ENCODE peak calls at places on chromosome 21, in six cellular contexts. P is HCT116, D is keratinocyte, K is fibroblast of lung, W is DND-41, J is PC-9. S is an unnamed sample.

GRCh38 chr21:20627594-20627993 is 370.6 kb upstream of the NCAM2 start:
- DNase-seq in P (no peak), D (no peak), K (no peak), W (no peak), J (no peak), S (no peak)

GRCh38 chr21:37208056-37208705 is 59.0 kb downstream of the VPS26C start:
- DNase-seq in P (no peak), D (no peak), K (no peak), W (no peak), J (no peak), S (no peak)

GRCh38 chr21:30733026-30733425 is 14.0 kb downstream of the KRTAP21-2 start:
- DNase-seq in P (no peak), D (no peak), K (no peak), W (no peak), J (no peak), S (no peak)

GRCh38 chr21:25324666-25325065 is 282.6 kb downstream of the MRPL39 start:
- DNase-seq in P (no peak), D (no peak), K (no peak), W (no peak), J (no peak), S (no peak)

GRCh38 chr21:32554832-32555436 is 30.4 kb downstream of the TCP10L start:
- DNase-seq in P (no peak), D (no peak), K (peak), W (no peak), J (no peak), S (no peak)

GRCh38 chr21:15840406-15840805 is 110.6 kb downstream of the USP25 start:
- DNase-seq in P (no peak), D (no peak), K (no peak), W (no peak), J (no peak), S (no peak)

GRCh38 chr21:40115775-40116174 is 248.5 kb downstream of the PCP4 start:
- DNase-seq in P (no peak), D (no peak), K (no peak), W (no peak), J (no peak), S (no peak)

GRCh38 chr21:39184050-39184980 is 1.1 kb upstream of the PSMG1 start:
- DNase-seq in P (no peak), D (no peak), K (no peak), W (no peak), J (no peak), S (no peak)

GRCh38 chr21:18026359-18026758 is 207.2 kb upstream of the C21orf91 start:
- DNase-seq in P (no peak), D (no peak), K (no peak), W (no peak), J (no peak), S (no peak)

GRCh38 chr21:29719561-29719960 is 220.2 kb downstream of the GRIK1 start:
- DNase-seq in P (no peak), D (no peak), K (no peak), W (no peak), J (no peak), S (no peak)

GRCh38 chr21:38806942-38807284 is 1.2 kb downstream of the ETS2 start:
- DNase-seq in P (no peak), D (no peak), K (no peak), W (no peak), J (no peak), S (peak)

GRCh38 chr21:25626752-25627151 is 12.3 kb upstream of the JAM2 start:
- DNase-seq in P (no peak), D (no peak), K (no peak), W (no peak), J (no peak), S (no peak)

GRCh38 chr21:41762753-41763152 is 4.1 kb downstream of the RIPK4 start:
- DNase-seq in P (no peak), D (no peak), K (no peak), W (no peak), J (no peak), S (no peak)
- TF ChIP-seq EZH2 in P (no peak), D (no peak), K (no peak), W (no peak), J (no peak), S (no peak)

GRCh38 chr21:42512346-42513034 is 1.2 kb upstream of the SLC37A1 start:
- DNase-seq in P (no peak), D (no peak), K (no peak), W (no peak), J (no peak), S (no peak)

GRCh38 chr21:42515708-42516502 is 2.3 kb downstream of the SLC37A1 start:
- DNase-seq in P (peak), D (no peak), K (no peak), W (no peak), J (peak), S (no peak)

GRCh38 chr21:42513985-42514882 is 582 bp downstream of the SLC37A1 start:
- DNase-seq in P (no peak), D (no peak), K (no peak), W (peak), J (peak), S (no peak)

GRCh38 chr21:42513151-42513984 is at the start of gene SLC37A1:
- DNase-seq in P (no peak), D (no peak), K (no peak), W (peak), J (peak), S (no peak)

GRCh38 chr21:42514883-42515228 is 1.2 kb downstream of the SLC37A1 start:
- DNase-seq in P (no peak), D (no peak), K (no peak), W (no peak), J (no peak), S (no peak)
- TF ChIP-seq EZH2 in P (no peak), D (no peak), K (no peak), W (no peak), J (no peak), S (no peak)

GRCh38 chr21:46411236-46411635 is 47.5 kb upstream of the DIP2A start:
- DNase-seq in P (no peak), D (no peak), K (no peak), W (no peak), J (no peak), S (no peak)
- TF ChIP-seq EZH2 in P (no peak), D (no peak), K (no peak), W (no peak), J (no peak), S (no peak)

GRCh38 chr21:34668803-34669148 is at the start of gene CLIC6:
- DNase-seq in P (no peak), D (no peak), K (no peak), W (no peak), J (no peak), S (no peak)

GRCh38 chr21:34671891-34672290 is 3.1 kb downstream of the CLIC6 start:
- DNase-seq in P (no peak), D (no peak), K (no peak), W (no peak), J (no peak), S (no peak)

GRCh38 chr21:34670962-34671348 is 2.2 kb downstream of the CLIC6 start:
- DNase-seq in P (no peak), D (no peak), K (no peak), W (no peak), J (no peak), S (no peak)

GRCh38 chr21:34669149-34669879 is 520 bp downstream of the CLIC6 start:
- DNase-seq in P (no peak), D (no peak), K (no peak), W (no peak), J (no peak), S (no peak)

DNA sequence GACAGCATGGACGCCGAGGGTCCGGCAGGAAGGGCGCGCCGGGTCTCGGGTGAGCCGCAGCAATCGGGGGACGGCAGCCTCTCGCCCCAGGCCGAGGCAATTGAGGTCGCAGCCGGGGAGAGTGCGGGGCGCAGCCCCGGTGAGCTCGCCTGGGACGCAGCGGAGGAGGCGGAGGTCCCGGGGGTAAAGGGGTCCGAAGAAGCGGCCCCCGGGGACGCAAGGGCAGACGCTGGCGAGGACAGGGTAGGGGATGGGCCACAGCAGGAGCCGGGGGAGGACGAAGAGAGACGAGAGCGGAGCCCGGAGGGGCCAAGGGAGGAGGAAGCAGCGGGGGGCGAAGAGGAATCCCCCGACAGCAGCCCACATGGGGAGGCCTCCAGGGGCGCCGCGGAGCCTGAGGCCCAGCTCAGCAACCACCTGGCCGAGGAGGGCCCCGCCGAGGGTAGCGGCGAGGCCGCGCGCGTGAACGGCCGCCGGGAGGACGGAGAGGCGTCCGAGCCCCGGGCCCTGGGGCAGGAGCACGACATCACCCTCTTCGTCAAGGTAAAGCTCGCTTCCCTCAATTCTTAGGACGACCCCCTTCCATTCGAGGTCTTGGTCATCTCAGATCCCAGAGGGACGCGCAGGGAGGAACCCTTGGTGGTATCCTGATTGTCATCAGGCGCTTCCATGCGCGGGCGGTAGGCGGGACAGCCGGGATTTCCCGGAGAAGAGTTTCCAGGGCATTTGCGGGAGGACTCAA is 1.6 kb downstream of the CLIC6 start:
- DNase-seq in P (no peak), D (no peak), K (peak), W (no peak), J (no peak), S (no peak)
- TF ChIP-seq EZH2 in P (no peak), D (peak), K (peak), W (no peak), J (peak), S (peak)

DNA sequence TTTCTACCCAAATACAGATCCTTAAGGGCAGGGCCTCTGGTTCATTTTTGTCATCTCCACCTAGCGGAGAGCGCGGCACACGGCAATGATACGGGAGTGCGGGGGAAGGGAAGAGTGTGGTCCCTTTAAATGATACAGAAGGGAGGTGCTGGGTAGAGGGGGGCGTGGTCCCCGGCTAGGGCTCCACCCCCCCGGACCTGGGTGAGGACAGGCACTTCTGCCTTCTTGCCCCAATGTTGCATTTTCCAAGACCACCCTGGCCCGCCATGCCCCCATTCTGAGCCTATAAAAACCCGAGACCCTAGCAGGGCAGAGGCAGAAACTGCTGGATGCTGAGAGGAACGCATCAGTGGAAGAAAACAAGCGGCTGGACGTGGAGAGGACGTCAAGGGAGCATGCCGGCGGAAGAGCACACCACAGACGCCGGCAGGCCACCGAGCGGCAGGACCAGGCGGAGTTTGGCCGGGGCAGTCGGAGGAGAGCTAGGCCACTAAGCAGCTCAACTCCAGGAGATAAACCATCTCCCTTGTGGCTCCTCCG is 30.0 kb downstream of the LRRC3 start:
- DNase-seq in P (peak), D (no peak), K (peak), W (no peak), J (no peak), S (no peak)
- TF ChIP-seq EZH2 in P (no peak), D (no peak), K (no peak), W (no peak), J (no peak), S (no peak)